ENCODE peak calls at places on chromosomes 2 and 18, in four cellular contexts. Y, O, Q and N are unnamed samples.

GRCh38 chr2:20580690-20581437 is 70.0 kb downstream of the HS1BP3 start:
- DNase-seq in Y (no peak), O (no peak), Q (peak), N (peak)

GRCh38 chr2:8049851-8050571 is 631.8 kb upstream of the ID2 start:
- DNase-seq in Y (no peak), O (no peak), Q (no peak), N (no peak)

GRCh38 chr2:222307138-222307756 is 8.4 kb upstream of the PAX3 start:
- DNase-seq in Y (no peak), O (no peak), Q (no peak), N (no peak)

GRCh38 chr2:230668184-230668938 is 44.3 kb upstream of the CAB39 start:
- DNase-seq in Y (no peak), O (no peak), Q (no peak), N (peak)

GRCh38 chr2:9558948-9559381 is 3.3 kb upstream of the ADAM17 start:
- DNase-seq in Y (no peak), O (no peak), Q (no peak), N (peak)

GRCh38 chr18:50126466-50126865 is 68.5 kb downstream of the MYO5B start:
- DNase-seq in Y (no peak), O (no peak), Q (no peak), N (no peak)

GRCh38 chr2:44455877-44456276 is 94.1 kb downstream of the CAMKMT start:
- DNase-seq in Y (no peak), O (no peak), Q (no peak), N (no peak)

GRCh38 chr2:207385903-207386302 is 143.9 kb upstream of the CREB1 start:
- DNase-seq in Y (no peak), O (no peak), Q (no peak), N (peak)

GRCh38 chr2:11097038-11097720 is 58.1 kb upstream of the SLC66A3 start:
- DNase-seq in Y (no peak), O (no peak), Q (no peak), N (peak)

GRCh38 chr2:20838016-20838415 is 15.1 kb upstream of the LDAH start:
- DNase-seq in Y (no peak), O (no peak), Q (no peak), N (no peak)

GRCh38 chr18:25326231-25327042 is 25.5 kb downstream of the ZNF521 start:
- DNase-seq in Y (no peak), O (no peak), Q (no peak), N (peak)

GRCh38 chr2:133633851-133634250 is 65.6 kb upstream of the NCKAP5 start:
- DNase-seq in Y (no peak), O (no peak), Q (no peak), N (peak)

GRCh38 chr2:231364961-231365810 is 30.3 kb upstream of the B3GNT7 start:
- DNase-seq in Y (peak), O (peak), Q (peak), N (peak)

GRCh38 chr2:36973320-36973719 is 7.0 kb upstream of the STRN start:
- DNase-seq in Y (no peak), O (no peak), Q (no peak), N (no peak)

GRCh38 chr18:79283341-79283879 is 112.3 kb upstream of the NFATC1 start:
- DNase-seq in Y (no peak), O (no peak), Q (no peak), N (no peak)

GRCh38 chr2:64915510-64915900 is 73.7 kb upstream of the SLC1A4 start:
- DNase-seq in Y (no peak), O (no peak), Q (no peak), N (no peak)

GRCh38 chr18:76428396-76429261 is 66.4 kb downstream of the ZNF516 start:
- DNase-seq in Y (no peak), O (no peak), Q (no peak), N (peak)

GRCh38 chr18:55779461-55779710 is 191.4 kb upstream of the TCF4 start:
- DNase-seq in Y (no peak), O (no peak), Q (no peak), N (no peak)

GRCh38 chr18:61797691-61798590 is 94.9 kb downstream of the RNF152 start:
- DNase-seq in Y (no peak), O (no peak), Q (no peak), N (no peak)

GRCh38 chr18:24985616-24986015 is 366.4 kb downstream of the ZNF521 start:
- DNase-seq in Y (no peak), O (no peak), Q (no peak), N (peak)

GRCh38 chr2:141767051-141767450 is 363.8 kb downstream of the LRP1B start:
- DNase-seq in Y (no peak), O (no peak), Q (no peak), N (peak)

GRCh38 chr2:216083464-216084279 is 2.0 kb downstream of the TMEM169 start:
- DNase-seq in Y (peak), O (no peak), Q (peak), N (peak)

GRCh38 chr2:212259236-212259635 is 279.4 kb downstream of the ERBB4 start:
- DNase-seq in Y (no peak), O (no peak), Q (no peak), N (no peak)

GRCh38 chr18:58496937-58497336 is 132.0 kb downstream of the ALPK2 start:
- DNase-seq in Y (no peak), O (peak), Q (peak), N (no peak)

GRCh38 chr2:25301453-25302352 is 40.0 kb downstream of the DNMT3A start:
- DNase-seq in Y (no peak), O (no peak), Q (no peak), N (peak)

GRCh38 chr2:88350641-88351601 is 101.6 kb downstream of the FOXI3 start:
- DNase-seq in Y (peak), O (peak), Q (peak), N (peak)

GRCh38 chr2:231190531-231191197 is 7.8 kb upstream of the ARMC9 start:
- DNase-seq in Y (no peak), O (no peak), Q (no peak), N (no peak)

GRCh38 chr2:10382313-10383061 is 65.6 kb downstream of the ODC1 start:
- DNase-seq in Y (no peak), O (no peak), Q (no peak), N (no peak)

GRCh38 chr2:42792087-42792582 is 248 bp downstream of the HAAO start:
- DNase-seq in Y (no peak), O (no peak), Q (no peak), N (no peak)

GRCh38 chr2:31067259-31067658 is 71.0 kb downstream of the GALNT14 start:
- DNase-seq in Y (peak), O (no peak), Q (no peak), N (no peak)

GRCh38 chr2:164719996-164720941 is 99.0 kb upstream of the GRB14 start:
- DNase-seq in Y (no peak), O (no peak), Q (no peak), N (peak)

GRCh38 chr18:13558132-13558531 is 168.2 kb downstream of the FAM210A start:
- DNase-seq in Y (peak), O (peak), Q (peak), N (peak)

GRCh38 chr18:34122724-34123334 is 101.9 kb downstream of the NOL4 start:
- DNase-seq in Y (peak), O (peak), Q (peak), N (peak)

GRCh38 chr2:74045454-74045853 is 60.7 kb downstream of the TET3 start:
- DNase-seq in Y (no peak), O (no peak), Q (no peak), N (peak)

GRCh38 chr18:68797901-68798300 is at the start of gene CCDC102B:
- DNase-seq in Y (no peak), O (no peak), Q (no peak), N (peak)

GRCh38 chr2:62641410-62641843 is 64.1 kb upstream of the EHBP1 start:
- DNase-seq in Y (no peak), O (no peak), Q (no peak), N (no peak)
- TF ChIP-seq MAZ in Y (no peak), O (no peak), Q (no peak), N (no peak)

DNA sequence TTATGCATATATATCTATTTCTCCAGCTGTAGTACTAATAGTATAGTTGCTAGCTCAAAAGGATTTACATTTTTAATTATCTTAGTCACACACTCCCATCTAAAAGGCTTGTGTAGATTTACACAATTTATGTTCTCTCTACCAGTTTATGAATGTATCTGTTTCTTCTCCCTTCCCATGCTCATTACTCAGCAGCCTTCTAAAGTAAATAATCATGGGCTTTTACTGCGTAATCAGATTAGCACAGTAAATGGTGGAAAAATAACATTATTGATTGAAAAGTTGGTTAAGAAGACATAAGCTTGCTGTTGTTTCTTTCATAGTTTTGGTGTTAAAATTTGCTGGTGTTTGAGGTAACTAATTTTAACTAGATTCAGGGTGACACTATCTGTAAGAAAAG is 81.8 kb downstream of the PTPN4 start:
- DNase-seq in Y (no peak), O (no peak), Q (peak), N (peak)
- TF ChIP-seq MAZ in Y (no peak), O (no peak), Q (no peak), N (no peak)

GRCh38 chr2:204846471-204846870 is 301.2 kb downstream of the PARD3B start:
- DNase-seq in Y (no peak), O (no peak), Q (no peak), N (no peak)

GRCh38 chr2:204840504-204840903 is 295.2 kb downstream of the PARD3B start:
- DNase-seq in Y (no peak), O (no peak), Q (no peak), N (no peak)

GRCh38 chr2:204842731-204843490 is 297.6 kb downstream of the PARD3B start:
- DNase-seq in Y (no peak), O (peak), Q (no peak), N (peak)
- TF ChIP-seq MAZ in Y (no peak), O (no peak), Q (no peak), N (no peak)

GRCh38 chr2:179559108-179559806 is 294.6 kb upstream of the SESTD1 start:
- DNase-seq in Y (no peak), O (no peak), Q (no peak), N (no peak)

GRCh38 chr2:179560257-179560735 is 295.7 kb upstream of the SESTD1 start:
- DNase-seq in Y (no peak), O (no peak), Q (peak), N (no peak)

GRCh38 chr2:179561702-179562101 is 297.1 kb upstream of the SESTD1 start:
- DNase-seq in Y (no peak), O (no peak), Q (no peak), N (no peak)

GRCh38 chr2:179558010-179558911 is 293.6 kb upstream of the SESTD1 start:
- DNase-seq in Y (no peak), O (no peak), Q (peak), N (no peak)

GRCh38 chr2:179562330-179562885 is 297.8 kb upstream of the SESTD1 start:
- DNase-seq in Y (no peak), O (no peak), Q (no peak), N (no peak)
- TF ChIP-seq MAZ in Y (no peak), O (no peak), Q (no peak), N (no peak)